ENCODE peak calls at places on chromosomes 2 and 18, in eight cellular contexts. K is aorta, G is IMR-90, U is hepatocyte, N is H1, I is gastrocnemius medialis, M is AG10803, Z is right lobe of liver. W is an unnamed sample.
A peak's percentile ranks its signal among the peaks of the same experiment; 100 is the strongest.

GRCh38 chr2:62199392-62200125 is 3.6 kb downstream of the B3GNT2 start:
- DNase-seq in K (no peak), G (peak; percentile 65), U (no peak), N (no peak), I (no peak), M (peak; percentile 60), Z (no peak), W (no peak)

GRCh38 chr2:44205169-44205568 is 36.5 kb downstream of the PPM1B start:
- DNase-seq in K (no peak), G (no peak), U (no peak), N (no peak), I (no peak), M (peak; percentile 9), Z (no peak), W (no peak)

GRCh38 chr2:43292851-43293743 is 66.7 kb upstream of the ZFP36L2 start:
- DNase-seq in K (no peak), G (no peak), U (no peak), N (no peak), I (no peak), M (no peak), Z (no peak), W (no peak)

GRCh38 chr2:45259144-45259543 is 249.9 kb upstream of the SIX2 start:
- DNase-seq in K (no peak), G (no peak), U (no peak), N (peak; percentile 47), I (no peak), M (no peak), Z (no peak), W (no peak)

GRCh38 chr2:181754136-181754535 is 73.8 kb upstream of the NEUROD1 start:
- DNase-seq in K (no peak), G (no peak), U (no peak), N (no peak), I (no peak), M (no peak), Z (no peak), W (no peak)

GRCh38 chr18:11268691-11269686 is 119.6 kb upstream of the PIEZO2 start:
- DNase-seq in K (no peak), G (peak; percentile 35), U (peak; percentile 27), N (no peak), I (no peak), M (peak; percentile 79), Z (no peak), W (no peak)

GRCh38 chr2:20346565-20347127 is 4.0 kb downstream of the PUM2 start:
- DNase-seq in K (no peak), G (peak; percentile 51), U (no peak), N (no peak), I (no peak), M (no peak), Z (no peak), W (no peak)

GRCh38 chr18:4119127-4119648 is 335.9 kb downstream of the DLGAP1 start:
- DNase-seq in K (no peak), G (no peak), U (no peak), N (no peak), I (no peak), M (no peak), Z (no peak), W (no peak)

GRCh38 chr2:181573140-181573736 is 83.7 kb downstream of the CERKL start:
- DNase-seq in K (no peak), G (peak; percentile 50), U (peak; percentile 47), N (no peak), I (no peak), M (peak; percentile 33), Z (no peak), W (peak; percentile 21)

GRCh38 chr2:23588106-23588505 is 203.1 kb downstream of the KLHL29 start:
- DNase-seq in K (no peak), G (no peak), U (no peak), N (no peak), I (no peak), M (no peak), Z (no peak), W (no peak)

GRCh38 chr2:241863021-241863954 is 4.6 kb upstream of the PDCD1 start:
- DNase-seq in K (no peak), G (peak; percentile 55), U (no peak), N (no peak), I (no peak), M (no peak), Z (no peak), W (no peak)

GRCh38 chr2:221710744-221711143 is 138.6 kb upstream of the EPHA4 start:
- DNase-seq in K (no peak), G (no peak), U (no peak), N (no peak), I (no peak), M (no peak), Z (no peak), W (no peak)

GRCh38 chr2:162252147-162252546 is 8.9 kb upstream of the FAP start:
- DNase-seq in K (no peak), G (no peak), U (no peak), N (no peak), I (no peak), M (no peak), Z (no peak), W (no peak)

GRCh38 chr2:99430614-99431258 is 59.1 kb downstream of the REV1 start:
- DNase-seq in K (no peak), G (peak; percentile 89), U (no peak), N (no peak), I (no peak), M (peak; percentile 62), Z (no peak), W (peak; percentile 10)

GRCh38 chr2:37655442-37655841 is 16.0 kb downstream of the CDC42EP3 start:
- DNase-seq in K (no peak), G (no peak), U (no peak), N (no peak), I (no peak), M (no peak), Z (no peak), W (no peak)

GRCh38 chr18:64777561-64777960 is 628.7 kb upstream of the LINC00305 start:
- DNase-seq in K (no peak), G (no peak), U (no peak), N (no peak), I (no peak), M (no peak), Z (no peak), W (no peak)

GRCh38 chr18:55634545-55634944 is 46.6 kb upstream of the TCF4 start:
- DNase-seq in K (no peak), G (peak; percentile 84), U (no peak), N (no peak), I (no peak), M (peak; percentile 89), Z (no peak), W (no peak)

GRCh38 chr2:23828256-23828980 is 98.5 kb downstream of the ATAD2B start:
- DNase-seq in K (no peak), G (no peak), U (no peak), N (no peak), I (no peak), M (peak; percentile 34), Z (no peak), W (no peak)

GRCh38 chr18:46002934-46003333 is 35.8 kb upstream of the EPG5 start:
- DNase-seq in K (no peak), G (no peak), U (no peak), N (no peak), I (no peak), M (no peak), Z (no peak), W (no peak)

GRCh38 chr2:32627441-32627900 is 379 bp upstream of the TTC27 start:
- DNase-seq in K (peak; percentile 67), G (peak; percentile 34), U (peak; percentile 58), N (no peak), I (peak; percentile 42), M (peak; percentile 56), Z (peak; percentile 35), W (no peak)

DNA sequence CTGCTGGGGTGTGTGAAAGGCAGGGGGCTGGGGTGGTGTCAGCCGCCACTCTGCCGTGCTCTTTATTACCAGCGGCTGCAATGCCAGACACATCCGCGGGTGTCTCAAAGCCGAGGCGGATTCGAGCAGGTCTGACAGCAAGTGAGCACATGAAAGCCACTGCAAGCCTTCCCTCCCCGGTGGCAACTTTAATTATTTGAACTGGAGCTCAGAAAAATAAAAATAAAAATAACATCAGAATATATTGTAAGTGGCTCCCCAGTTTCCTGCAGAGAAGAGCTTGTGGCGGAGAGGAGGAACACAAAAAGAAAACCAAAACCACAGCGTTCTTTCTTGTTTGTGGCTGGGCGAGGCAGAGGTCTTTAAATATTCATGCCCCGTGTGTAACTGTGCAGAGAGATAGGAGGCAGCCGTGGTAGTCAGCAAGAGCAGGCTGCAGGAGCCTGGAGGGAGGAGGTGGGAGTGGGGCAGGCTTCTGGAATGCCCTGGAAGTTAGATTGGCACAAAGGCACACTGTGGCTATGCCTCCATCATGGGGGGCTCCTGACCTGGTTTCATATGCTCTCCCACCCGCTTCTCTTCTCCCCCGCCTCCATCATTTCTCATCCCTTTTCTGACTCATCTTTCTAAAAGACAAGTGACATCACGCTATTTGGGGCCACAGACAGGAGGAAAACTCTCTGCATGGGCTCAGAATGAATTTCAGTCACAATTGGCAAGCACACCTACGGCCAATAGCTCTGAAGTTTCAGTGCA is 199.8 kb downstream of the CLIP4 start:
- DNase-seq in K (no peak), G (no peak), U (peak; percentile 40), N (no peak), I (no peak), M (peak; percentile 12), Z (no peak), W (peak; percentile 92)
- H3K4me3 ChIP-seq in K (no peak overlapping the region), G (no peak overlapping the region), U (no peak overlapping the region), N (no peak overlapping the region), I (no peak overlapping the region), M (peak overlapping the region; percentile 5), Z (no peak overlapping the region), W (no peak overlapping the region)

GRCh38 chr18:75297731-75298130 is 87.1 kb downstream of the TSHZ1 start:
- DNase-seq in K (no peak), G (no peak), U (no peak), N (no peak), I (no peak), M (peak; percentile 37), Z (no peak), W (no peak)
- H3K4me3 ChIP-seq in K (no peak overlapping the region), G (no peak overlapping the region), U (no peak overlapping the region), N (no peak overlapping the region), I (no peak overlapping the region), M (no peak overlapping the region), Z (no peak overlapping the region), W (no peak overlapping the region)

DNA sequence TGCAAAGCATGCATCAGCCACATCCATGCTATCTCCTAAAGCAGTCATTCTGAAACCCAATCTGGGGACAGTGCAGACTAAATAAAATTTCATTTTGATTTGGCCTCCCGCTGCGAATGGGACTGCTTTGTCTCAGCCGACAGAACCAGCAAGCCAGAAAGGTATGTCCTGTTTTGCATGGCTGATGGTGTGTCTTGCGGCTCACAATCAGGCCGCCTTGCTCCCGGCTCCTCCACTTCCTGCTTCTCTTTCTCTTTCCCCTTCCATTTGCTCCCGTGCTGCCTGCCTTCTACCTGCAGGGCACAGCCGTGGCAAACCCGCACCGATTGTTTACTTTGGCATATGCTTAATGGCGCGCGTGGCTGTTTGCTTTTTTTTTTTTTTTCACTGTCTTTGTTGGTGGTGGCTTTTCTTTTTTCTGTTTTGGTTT is 419.5 kb upstream of the POU3F3 start:
- DNase-seq in K (no peak), G (no peak), U (peak; percentile 43), N (peak; percentile 53), I (no peak), M (no peak), Z (peak; percentile 63), W (no peak)
- H3K4me3 ChIP-seq in K (no peak overlapping the region), G (no peak overlapping the region), U (peak overlapping the region; percentile 27), N (no peak overlapping the region), I (no peak overlapping the region), M (peak overlapping the region; percentile 24), Z (peak overlapping the region; percentile 21), W (no peak overlapping the region)

DNA sequence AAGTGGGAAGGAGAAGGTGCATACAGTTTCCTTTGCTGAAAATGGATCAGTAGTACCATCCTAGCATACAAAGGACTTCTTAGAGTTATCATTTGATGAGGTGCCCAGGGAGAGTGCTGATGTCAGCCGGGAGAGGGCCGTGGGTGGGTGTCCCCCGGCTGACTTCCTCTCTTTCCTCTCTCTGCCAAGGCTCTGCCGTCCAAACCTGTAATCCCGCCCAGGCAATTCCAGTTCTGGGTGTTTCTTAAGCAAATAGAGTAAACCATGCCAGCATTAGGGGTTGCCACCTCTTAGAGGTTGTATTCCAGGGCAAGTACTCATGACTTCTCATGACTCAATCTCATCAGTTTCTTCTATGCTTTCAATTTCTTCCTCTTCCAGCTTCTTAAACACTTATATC is 117.2 kb downstream of the GATA6 start:
- DNase-seq in K (peak; percentile 75), G (no peak), U (peak; percentile 14), N (no peak), I (no peak), M (no peak), Z (peak; percentile 69), W (no peak)
- H3K4me3 ChIP-seq in K (no peak overlapping the region), G (no peak overlapping the region), U (no peak overlapping the region), N (no peak overlapping the region), I (no peak overlapping the region), M (no peak overlapping the region), Z (no peak overlapping the region), W (no peak overlapping the region)